ENCODE peak calls at places on chromosome 20, in five cellular contexts. F is Daoy; O is activated CD4-positive, alpha-beta T cell treated with anti-CD3 and anti-CD28 coated beads, Interleukin-2, amount 50 U/mL, for 1 hour; I is stimulated activated CD4-positive, alpha-beta T cell treated with anti-CD3 and anti-CD28 coated beads, Interleukin-4, amount 100 ng/mL, for 24 hours; V is CD8-positive, alpha-beta T cell. H is an unnamed sample.

GRCh38 chr20:58293453-58293852 is 16.1 kb upstream of the RAB22A start:
- DNase-seq in F (no peak), O (no peak), I (no peak), V (no peak), H (no peak)

GRCh38 chr20:17878912-17879602 is 89.5 kb downstream of the SNX5 start:
- DNase-seq in F (no peak), O (no peak), I (no peak), V (no peak), H (no peak)

GRCh38 chr20:25139061-25139705 is 56.3 kb upstream of the ENTPD6 start:
- DNase-seq in F (no peak), O (no peak), I (no peak), V (no peak), H (no peak)

GRCh38 chr20:31644701-31645100 is 7.0 kb downstream of the COX4I2 start:
- DNase-seq in F (no peak), O (no peak), I (no peak), V (no peak), H (no peak)

GRCh38 chr20:35974256-35974655 is 5.9 kb downstream of the CNBD2 start:
- DNase-seq in F (no peak), O (no peak), I (no peak), V (no peak), H (no peak)

GRCh38 chr20:47950103-47950502 is 164.8 kb upstream of the SULF2 start:
- DNase-seq in F (peak), O (no peak), I (no peak), V (no peak), H (peak)

GRCh38 chr20:49247792-49248191 is 28.6 kb downstream of the DDX27 start:
- DNase-seq in F (no peak), O (no peak), I (no peak), V (no peak), H (no peak)

GRCh38 chr20:2698186-2698817 is 5.7 kb downstream of the EBF4 start:
- DNase-seq in F (no peak), O (no peak), I (no peak), V (no peak), H (no peak)